ENCODE peak calls at places on chromosome 11, in nine cellular contexts. One of them, this sample, is unnamed.

GRCh38 chr11:128171496-128171895 is 415.9 kb downstream of the ETS1 start:
- DNase-seq in 8988T: no peak
- DNase-seq in NCI-H2081 treated with DMSO at 0.1 percent for 48 hours: no peak
- DNase-seq in endothelial cell: no peak
- DNase-seq in HS-5: no peak
- DNase-seq in nephron progenitor cell: no peak
- DNase-seq in pons: no peak
- DNase-seq in EL: no peak
- DNase-seq in GM12865: no peak
- DNase-seq in this sample: no peak

GRCh38 chr11:19713221-19714092 is 820 bp downstream of the NAV2 start:
- DNase-seq in 8988T: no peak
- DNase-seq in NCI-H2081 treated with DMSO at 0.1 percent for 48 hours: no peak
- DNase-seq in endothelial cell: peak
- DNase-seq in HS-5: no peak
- DNase-seq in nephron progenitor cell: peak
- DNase-seq in pons: no peak
- DNase-seq in EL: peak
- DNase-seq in GM12865: no peak
- DNase-seq in this sample: peak

GRCh38 chr11:119195680-119196079 is 10.4 kb downstream of the NHERF4 start:
- DNase-seq in 8988T: peak
- DNase-seq in NCI-H2081 treated with DMSO at 0.1 percent for 48 hours: no peak
- DNase-seq in endothelial cell: peak
- DNase-seq in HS-5: no peak
- DNase-seq in nephron progenitor cell: peak
- DNase-seq in pons: no peak
- DNase-seq in EL: peak
- DNase-seq in GM12865: peak
- DNase-seq in this sample: peak

GRCh38 chr11:12088047-12088481 is 22.3 kb upstream of the MICAL2 start:
- DNase-seq in 8988T: no peak
- DNase-seq in NCI-H2081 treated with DMSO at 0.1 percent for 48 hours: no peak
- DNase-seq in endothelial cell: no peak
- DNase-seq in HS-5: no peak
- DNase-seq in nephron progenitor cell: no peak
- DNase-seq in pons: peak
- DNase-seq in EL: peak
- DNase-seq in GM12865: no peak
- DNase-seq in this sample: no peak

GRCh38 chr11:33868646-33869461 is 23.0 kb downstream of the LMO2 start:
- DNase-seq in 8988T: no peak
- DNase-seq in NCI-H2081 treated with DMSO at 0.1 percent for 48 hours: no peak
- DNase-seq in endothelial cell: peak
- DNase-seq in HS-5: no peak
- DNase-seq in nephron progenitor cell: peak
- DNase-seq in pons: no peak
- DNase-seq in EL: no peak
- DNase-seq in GM12865: no peak
- DNase-seq in this sample: peak

GRCh38 chr11:41133023-41133422 is 326.4 kb downstream of the LRRC4C start:
- DNase-seq in 8988T: no peak
- DNase-seq in NCI-H2081 treated with DMSO at 0.1 percent for 48 hours: no peak
- DNase-seq in endothelial cell: no peak
- DNase-seq in HS-5: no peak
- DNase-seq in nephron progenitor cell: no peak
- DNase-seq in pons: no peak
- DNase-seq in EL: no peak
- DNase-seq in GM12865: no peak
- DNase-seq in this sample: no peak

GRCh38 chr11:44978279-44978960 is 27.7 kb upstream of the TP53I11 start:
- DNase-seq in 8988T: no peak
- DNase-seq in NCI-H2081 treated with DMSO at 0.1 percent for 48 hours: no peak
- DNase-seq in endothelial cell: no peak
- DNase-seq in HS-5: no peak
- DNase-seq in nephron progenitor cell: no peak
- DNase-seq in pons: no peak
- DNase-seq in EL: no peak
- DNase-seq in GM12865: no peak
- DNase-seq in this sample: no peak

GRCh38 chr11:45751430-45751829 is 53.5 kb upstream of the SLC35C1 start:
- DNase-seq in 8988T: no peak
- DNase-seq in NCI-H2081 treated with DMSO at 0.1 percent for 48 hours: no peak
- DNase-seq in endothelial cell: no peak
- DNase-seq in HS-5: no peak
- DNase-seq in nephron progenitor cell: peak
- DNase-seq in pons: no peak
- DNase-seq in EL: no peak
- DNase-seq in GM12865: no peak
- DNase-seq in this sample: no peak

GRCh38 chr11:118079507-118079906 is 2.6 kb downstream of the TMPRSS4 start:
- DNase-seq in 8988T: no peak
- DNase-seq in NCI-H2081 treated with DMSO at 0.1 percent for 48 hours: no peak
- DNase-seq in endothelial cell: no peak
- DNase-seq in HS-5: no peak
- DNase-seq in nephron progenitor cell: no peak
- DNase-seq in pons: no peak
- DNase-seq in EL: no peak
- DNase-seq in GM12865: no peak
- DNase-seq in this sample: no peak

GRCh38 chr11:119755351-119756071 is 26.5 kb upstream of the NECTIN1 start:
- DNase-seq in 8988T: no peak
- DNase-seq in NCI-H2081 treated with DMSO at 0.1 percent for 48 hours: no peak
- DNase-seq in endothelial cell: no peak
- DNase-seq in HS-5: no peak
- DNase-seq in nephron progenitor cell: no peak
- DNase-seq in pons: no peak
- DNase-seq in EL: no peak
- DNase-seq in GM12865: no peak
- DNase-seq in this sample: peak

GRCh38 chr11:64094463-64095223 is 58.9 kb downstream of the FLRT1 start:
- DNase-seq in 8988T: peak
- DNase-seq in NCI-H2081 treated with DMSO at 0.1 percent for 48 hours: no peak
- DNase-seq in endothelial cell: no peak
- DNase-seq in HS-5: peak
- DNase-seq in nephron progenitor cell: no peak
- DNase-seq in pons: no peak
- DNase-seq in EL: peak
- DNase-seq in GM12865: no peak
- DNase-seq in this sample: no peak

GRCh38 chr11:46050065-46050464 is 71.2 kb downstream of the PHF21A start:
- DNase-seq in 8988T: no peak
- DNase-seq in NCI-H2081 treated with DMSO at 0.1 percent for 48 hours: no peak
- DNase-seq in endothelial cell: peak
- DNase-seq in HS-5: peak
- DNase-seq in nephron progenitor cell: peak
- DNase-seq in pons: no peak
- DNase-seq in EL: peak
- DNase-seq in GM12865: no peak
- DNase-seq in this sample: no peak

GRCh38 chr11:26333906-26334305 is 2.0 kb downstream of the ANO3 start:
- DNase-seq in 8988T: no peak
- DNase-seq in NCI-H2081 treated with DMSO at 0.1 percent for 48 hours: no peak
- DNase-seq in endothelial cell: no peak
- DNase-seq in HS-5: no peak
- DNase-seq in nephron progenitor cell: no peak
- DNase-seq in pons: no peak
- DNase-seq in EL: no peak
- DNase-seq in GM12865: no peak
- DNase-seq in this sample: no peak

GRCh38 chr11:110130642-110131238 is 37.5 kb downstream of the ZC3H12C start:
- DNase-seq in 8988T: no peak
- DNase-seq in NCI-H2081 treated with DMSO at 0.1 percent for 48 hours: peak
- DNase-seq in endothelial cell: no peak
- DNase-seq in HS-5: no peak
- DNase-seq in nephron progenitor cell: no peak
- DNase-seq in pons: peak
- DNase-seq in EL: no peak
- DNase-seq in GM12865: no peak
- DNase-seq in this sample: no peak

GRCh38 chr11:115653076-115653475 is 148.9 kb upstream of the CADM1 start:
- DNase-seq in 8988T: no peak
- DNase-seq in NCI-H2081 treated with DMSO at 0.1 percent for 48 hours: no peak
- DNase-seq in endothelial cell: no peak
- DNase-seq in HS-5: peak
- DNase-seq in nephron progenitor cell: no peak
- DNase-seq in pons: no peak
- DNase-seq in EL: no peak
- DNase-seq in GM12865: no peak
- DNase-seq in this sample: no peak

GRCh38 chr11:71080239-71081097 is 171.9 kb downstream of the SHANK2 start:
- DNase-seq in 8988T: peak
- DNase-seq in NCI-H2081 treated with DMSO at 0.1 percent for 48 hours: peak
- DNase-seq in endothelial cell: peak
- DNase-seq in HS-5: peak
- DNase-seq in nephron progenitor cell: peak
- DNase-seq in pons: peak
- DNase-seq in EL: peak
- DNase-seq in GM12865: peak
- DNase-seq in this sample: no peak

GRCh38 chr11:65781152-65781961 is 581 bp upstream of the AP5B1 start:
- DNase-seq in 8988T: peak
- DNase-seq in NCI-H2081 treated with DMSO at 0.1 percent for 48 hours: no peak
- DNase-seq in endothelial cell: peak
- DNase-seq in HS-5: no peak
- DNase-seq in nephron progenitor cell: peak
- DNase-seq in pons: no peak
- DNase-seq in EL: peak
- DNase-seq in GM12865: no peak
- DNase-seq in this sample: peak

GRCh38 chr11:134615041-134615615 is 203.1 kb upstream of the B3GAT1 start:
- DNase-seq in 8988T: no peak
- DNase-seq in NCI-H2081 treated with DMSO at 0.1 percent for 48 hours: no peak
- DNase-seq in endothelial cell: no peak
- DNase-seq in HS-5: no peak
- DNase-seq in nephron progenitor cell: no peak
- DNase-seq in pons: no peak
- DNase-seq in EL: no peak
- DNase-seq in GM12865: no peak
- DNase-seq in this sample: no peak

GRCh38 chr11:94507485-94507884 is 4.8 kb upstream of the C11orf97 start:
- DNase-seq in 8988T: no peak
- DNase-seq in NCI-H2081 treated with DMSO at 0.1 percent for 48 hours: no peak
- DNase-seq in endothelial cell: no peak
- DNase-seq in HS-5: no peak
- DNase-seq in nephron progenitor cell: no peak
- DNase-seq in pons: no peak
- DNase-seq in EL: no peak
- DNase-seq in GM12865: no peak
- DNase-seq in this sample: no peak

GRCh38 chr11:1830500-1831223 is 4.1 kb upstream of the SYT8 start:
- DNase-seq in 8988T: peak
- DNase-seq in NCI-H2081 treated with DMSO at 0.1 percent for 48 hours: no peak
- DNase-seq in endothelial cell: no peak
- DNase-seq in HS-5: no peak
- DNase-seq in nephron progenitor cell: no peak
- DNase-seq in pons: no peak
- DNase-seq in EL: no peak
- DNase-seq in GM12865: peak
- DNase-seq in this sample: peak

GRCh38 chr11:118812485-118812884 is 21.5 kb upstream of the DDX6 start:
- DNase-seq in 8988T: no peak
- DNase-seq in NCI-H2081 treated with DMSO at 0.1 percent for 48 hours: no peak
- DNase-seq in endothelial cell: no peak
- DNase-seq in HS-5: no peak
- DNase-seq in nephron progenitor cell: no peak
- DNase-seq in pons: no peak
- DNase-seq in EL: no peak
- DNase-seq in GM12865: no peak
- DNase-seq in this sample: no peak

GRCh38 chr11:18265949-18266348 is at the start of gene SAA1:
- DNase-seq in 8988T: no peak
- DNase-seq in NCI-H2081 treated with DMSO at 0.1 percent for 48 hours: no peak
- DNase-seq in endothelial cell: no peak
- DNase-seq in HS-5: no peak
- DNase-seq in nephron progenitor cell: no peak
- DNase-seq in pons: no peak
- DNase-seq in EL: peak
- DNase-seq in GM12865: no peak
- DNase-seq in this sample: no peak

GRCh38 chr11:77377734-77378133 is 76.2 kb upstream of the GDPD4 start:
- DNase-seq in 8988T: no peak
- DNase-seq in NCI-H2081 treated with DMSO at 0.1 percent for 48 hours: no peak
- DNase-seq in endothelial cell: peak
- DNase-seq in HS-5: no peak
- DNase-seq in nephron progenitor cell: no peak
- DNase-seq in pons: no peak
- DNase-seq in EL: peak
- DNase-seq in GM12865: no peak
- DNase-seq in this sample: no peak

GRCh38 chr11:128476729-128477128 is 110.6 kb downstream of the ETS1 start:
- DNase-seq in 8988T: no peak
- DNase-seq in NCI-H2081 treated with DMSO at 0.1 percent for 48 hours: no peak
- DNase-seq in endothelial cell: no peak
- DNase-seq in HS-5: no peak
- DNase-seq in nephron progenitor cell: no peak
- DNase-seq in pons: no peak
- DNase-seq in EL: no peak
- DNase-seq in GM12865: no peak
- DNase-seq in this sample: no peak

GRCh38 chr11:17734418-17734911 is at the start of gene KCNC1:
- DNase-seq in 8988T: peak
- DNase-seq in NCI-H2081 treated with DMSO at 0.1 percent for 48 hours: no peak
- DNase-seq in endothelial cell: peak
- DNase-seq in HS-5: no peak
- DNase-seq in nephron progenitor cell: peak
- DNase-seq in pons: no peak
- DNase-seq in EL: peak
- DNase-seq in GM12865: peak
- DNase-seq in this sample: peak

GRCh38 chr11:69892986-69893555 is 73.9 kb upstream of the FGF3 start:
- DNase-seq in 8988T: no peak
- DNase-seq in NCI-H2081 treated with DMSO at 0.1 percent for 48 hours: no peak
- DNase-seq in endothelial cell: no peak
- DNase-seq in HS-5: no peak
- DNase-seq in nephron progenitor cell: no peak
- DNase-seq in pons: peak
- DNase-seq in EL: no peak
- DNase-seq in GM12865: no peak
- DNase-seq in this sample: peak

GRCh38 chr11:45259607-45260006 is 26.5 kb downstream of the SYT13 start:
- DNase-seq in 8988T: no peak
- DNase-seq in NCI-H2081 treated with DMSO at 0.1 percent for 48 hours: no peak
- DNase-seq in endothelial cell: no peak
- DNase-seq in HS-5: no peak
- DNase-seq in nephron progenitor cell: no peak
- DNase-seq in pons: peak
- DNase-seq in EL: peak
- DNase-seq in GM12865: no peak
- DNase-seq in this sample: no peak

GRCh38 chr11:44971185-44971584 is 20.5 kb upstream of the TP53I11 start:
- DNase-seq in 8988T: no peak
- DNase-seq in NCI-H2081 treated with DMSO at 0.1 percent for 48 hours: no peak
- DNase-seq in endothelial cell: no peak
- DNase-seq in HS-5: no peak
- DNase-seq in nephron progenitor cell: no peak
- DNase-seq in pons: no peak
- DNase-seq in EL: no peak
- DNase-seq in GM12865: no peak
- DNase-seq in this sample: no peak